ENCODE peak calls at places on chromosomes 5 and 9, in six cellular contexts. One of them, this sample, is unnamed.
A peak's percentile ranks its signal among the peaks of the same experiment; 100 is the strongest.

GRCh38 chr5:92687793-92688467 is 893.1 kb downstream of the NR2F1-AS1 start:
- DNase-seq in tibial nerve: peak; percentile 17
- DNase-seq in SK-N-SH: peak; percentile 66
- DNase-seq in IMR-90: peak; percentile 78
- DNase-seq in cardiac muscle cell: peak; percentile 73
- DNase-seq in tibial artery: no peak
- DNase-seq in this sample: no peak

GRCh38 chr5:172929371-172929838 is 29.8 kb upstream of the RPL26L1 start:
- DNase-seq in tibial nerve: no peak
- DNase-seq in SK-N-SH: no peak
- DNase-seq in IMR-90: peak; percentile 99
- DNase-seq in cardiac muscle cell: peak; percentile 49
- DNase-seq in tibial artery: no peak
- DNase-seq in this sample: no peak

GRCh38 chr5:109589983-109590382 is 99.7 kb upstream of the MAN2A1 start:
- DNase-seq in tibial nerve: no peak
- DNase-seq in SK-N-SH: no peak
- DNase-seq in IMR-90: no peak
- DNase-seq in cardiac muscle cell: no peak
- DNase-seq in tibial artery: no peak
- DNase-seq in this sample: no peak

GRCh38 chr5:45376463-45376862 is 319.7 kb downstream of the HCN1 start:
- DNase-seq in tibial nerve: no peak
- DNase-seq in SK-N-SH: no peak
- DNase-seq in IMR-90: peak; percentile 36
- DNase-seq in cardiac muscle cell: peak; percentile 2
- DNase-seq in tibial artery: no peak
- DNase-seq in this sample: no peak

GRCh38 chr9:116163293-116164055 is 9.9 kb downstream of the PAPPA start:
- DNase-seq in tibial nerve: no peak
- DNase-seq in SK-N-SH: no peak
- DNase-seq in IMR-90: no peak
- DNase-seq in cardiac muscle cell: no peak
- DNase-seq in tibial artery: no peak
- DNase-seq in this sample: no peak

GRCh38 chr5:134614461-134615085 is 18.1 kb downstream of the SAR1B start:
- DNase-seq in tibial nerve: no peak
- DNase-seq in SK-N-SH: no peak
- DNase-seq in IMR-90: peak; percentile 24
- DNase-seq in cardiac muscle cell: no peak
- DNase-seq in tibial artery: no peak
- DNase-seq in this sample: no peak

GRCh38 chr5:65721050-65721774 is 697 bp downstream of the SGTB start:
- DNase-seq in tibial nerve: peak; percentile 55
- DNase-seq in SK-N-SH: peak; percentile 72
- DNase-seq in IMR-90: peak; percentile 83
- DNase-seq in cardiac muscle cell: peak; percentile 77
- DNase-seq in tibial artery: peak; percentile 58
- DNase-seq in this sample: peak; percentile 57

GRCh38 chr5:16750445-16750844 is 133.6 kb upstream of the RETREG1 start:
- DNase-seq in tibial nerve: no peak
- DNase-seq in SK-N-SH: no peak
- DNase-seq in IMR-90: no peak
- DNase-seq in cardiac muscle cell: no peak
- DNase-seq in tibial artery: no peak
- DNase-seq in this sample: no peak

GRCh38 chr5:16913187-16913839 is 22.8 kb downstream of the MYO10 start:
- DNase-seq in tibial nerve: no peak
- DNase-seq in SK-N-SH: no peak
- DNase-seq in IMR-90: no peak
- DNase-seq in cardiac muscle cell: no peak
- DNase-seq in tibial artery: no peak
- DNase-seq in this sample: no peak

GRCh38 chr9:136981588-136982231 is 1.1 kb upstream of the LCNL1 start:
- DNase-seq in tibial nerve: no peak
- DNase-seq in SK-N-SH: no peak
- DNase-seq in IMR-90: no peak
- DNase-seq in cardiac muscle cell: peak; percentile 36
- DNase-seq in tibial artery: no peak
- DNase-seq in this sample: no peak

GRCh38 chr9:76399831-76400230 is 5.6 kb upstream of the RFK start:
- DNase-seq in tibial nerve: no peak
- DNase-seq in SK-N-SH: no peak
- DNase-seq in IMR-90: no peak
- DNase-seq in cardiac muscle cell: no peak
- DNase-seq in tibial artery: no peak
- DNase-seq in this sample: no peak

GRCh38 chr9:79812099-79812498 is 240.3 kb downstream of the TLE4 start:
- DNase-seq in tibial nerve: no peak
- DNase-seq in SK-N-SH: no peak
- DNase-seq in IMR-90: no peak
- DNase-seq in cardiac muscle cell: no peak
- DNase-seq in tibial artery: no peak
- DNase-seq in this sample: no peak

GRCh38 chr5:20572560-20572959 is 584.6 kb upstream of the CDH18 start:
- DNase-seq in tibial nerve: no peak
- DNase-seq in SK-N-SH: no peak
- DNase-seq in IMR-90: peak; percentile 15
- DNase-seq in cardiac muscle cell: peak; percentile 89
- DNase-seq in tibial artery: no peak
- DNase-seq in this sample: no peak

GRCh38 chr5:169116961-169117461 is 183.9 kb downstream of the SLIT3 start:
- DNase-seq in tibial nerve: no peak
- DNase-seq in SK-N-SH: no peak
- DNase-seq in IMR-90: no peak
- DNase-seq in cardiac muscle cell: no peak
- DNase-seq in tibial artery: peak; percentile 84
- DNase-seq in this sample: no peak

GRCh38 chr9:82152181-82152580 is 163.6 kb downstream of the SPATA31D1 start:
- DNase-seq in tibial nerve: no peak
- DNase-seq in SK-N-SH: no peak
- DNase-seq in IMR-90: peak; percentile 84
- DNase-seq in cardiac muscle cell: no peak
- DNase-seq in tibial artery: no peak
- DNase-seq in this sample: no peak

GRCh38 chr5:168885324-168886120 is 306.4 kb upstream of the PANK3 start:
- DNase-seq in tibial nerve: no peak
- DNase-seq in SK-N-SH: peak; percentile 67
- DNase-seq in IMR-90: no peak
- DNase-seq in cardiac muscle cell: no peak
- DNase-seq in tibial artery: no peak
- DNase-seq in this sample: no peak

GRCh38 chr5:149005077-149005892 is 57.6 kb downstream of the SH3TC2 start:
- DNase-seq in tibial nerve: no peak
- DNase-seq in SK-N-SH: peak; percentile 70
- DNase-seq in IMR-90: peak; percentile 66
- DNase-seq in cardiac muscle cell: peak; percentile 49
- DNase-seq in tibial artery: no peak
- DNase-seq in this sample: no peak

GRCh38 chr9:69637801-69638200 is 34.4 kb downstream of the APBA1 start:
- DNase-seq in tibial nerve: no peak
- DNase-seq in SK-N-SH: no peak
- DNase-seq in IMR-90: peak; percentile 72
- DNase-seq in cardiac muscle cell: peak; percentile 57
- DNase-seq in tibial artery: no peak
- DNase-seq in this sample: no peak

GRCh38 chr9:115891929-115892328 is 261.7 kb upstream of the PAPPA start:
- DNase-seq in tibial nerve: no peak
- DNase-seq in SK-N-SH: no peak
- DNase-seq in IMR-90: peak; percentile 86
- DNase-seq in cardiac muscle cell: peak; percentile 34
- DNase-seq in tibial artery: no peak
- DNase-seq in this sample: no peak

GRCh38 chr9:13354733-13355132 is 75.2 kb upstream of the MPDZ start:
- DNase-seq in tibial nerve: no peak
- DNase-seq in SK-N-SH: no peak
- DNase-seq in IMR-90: peak; percentile 29
- DNase-seq in cardiac muscle cell: peak; percentile 12
- DNase-seq in tibial artery: no peak
- DNase-seq in this sample: no peak

GRCh38 chr5:108143581-108143980 is 238.3 kb downstream of the FBXL17 start:
- DNase-seq in tibial nerve: no peak
- DNase-seq in SK-N-SH: no peak
- DNase-seq in IMR-90: peak; percentile 67
- DNase-seq in cardiac muscle cell: peak; percentile 26
- DNase-seq in tibial artery: no peak
- DNase-seq in this sample: no peak

GRCh38 chr5:72955143-72955767 is 586 bp upstream of the FCHO2 start:
- DNase-seq in tibial nerve: no peak
- DNase-seq in SK-N-SH: no peak
- DNase-seq in IMR-90: no peak
- DNase-seq in cardiac muscle cell: peak; percentile 87
- DNase-seq in tibial artery: no peak
- DNase-seq in this sample: peak; percentile 92

GRCh38 chr9:69922646-69923045 is 102.0 kb downstream of the CFAP95 start:
- DNase-seq in tibial nerve: no peak
- DNase-seq in SK-N-SH: no peak
- DNase-seq in IMR-90: peak; percentile 30
- DNase-seq in cardiac muscle cell: no peak
- DNase-seq in tibial artery: no peak
- DNase-seq in this sample: no peak

GRCh38 chr9:135104761-135105160 is 17.3 kb downstream of the OLFM1 start:
- DNase-seq in tibial nerve: no peak
- DNase-seq in SK-N-SH: no peak
- DNase-seq in IMR-90: no peak
- DNase-seq in cardiac muscle cell: no peak
- DNase-seq in tibial artery: no peak
- DNase-seq in this sample: no peak

GRCh38 chr9:83933804-83934203 is 12.6 kb upstream of the KIF27 start:
- DNase-seq in tibial nerve: no peak
- DNase-seq in SK-N-SH: no peak
- DNase-seq in IMR-90: peak; percentile 59
- DNase-seq in cardiac muscle cell: peak; percentile 88
- DNase-seq in tibial artery: no peak
- DNase-seq in this sample: peak; percentile 69

GRCh38 chr5:68303038-68303738 is 87.6 kb downstream of the PIK3R1 start:
- DNase-seq in tibial nerve: no peak
- DNase-seq in SK-N-SH: peak; percentile 20
- DNase-seq in IMR-90: peak; percentile 24
- DNase-seq in cardiac muscle cell: no peak
- DNase-seq in tibial artery: no peak
- DNase-seq in this sample: no peak

GRCh38 chr9:134437417-134438203 is 111.4 kb downstream of the RXRA start:
- DNase-seq in tibial nerve: no peak
- DNase-seq in SK-N-SH: no peak
- DNase-seq in IMR-90: no peak
- DNase-seq in cardiac muscle cell: no peak
- DNase-seq in tibial artery: no peak
- DNase-seq in this sample: no peak

GRCh38 chr5:95111141-95111540 is 173.8 kb downstream of the MCTP1 start:
- DNase-seq in tibial nerve: no peak
- DNase-seq in SK-N-SH: no peak
- DNase-seq in IMR-90: no peak
- DNase-seq in cardiac muscle cell: no peak
- DNase-seq in tibial artery: no peak
- DNase-seq in this sample: no peak
- H3K4me3 ChIP-seq in tibial nerve: no peak overlapping the region
- H3K4me3 ChIP-seq in SK-N-SH: no peak overlapping the region
- H3K4me3 ChIP-seq in IMR-90: no peak overlapping the region
- H3K4me3 ChIP-seq in cardiac muscle cell: no peak overlapping the region
- H3K4me3 ChIP-seq in tibial artery: no peak overlapping the region
- H3K4me3 ChIP-seq in this sample: no peak overlapping the region

GRCh38 chr5:55708732-55709131 is 3.4 kb downstream of the SLC38A9 start:
- DNase-seq in tibial nerve: no peak
- DNase-seq in SK-N-SH: no peak
- DNase-seq in IMR-90: peak; percentile 34
- DNase-seq in cardiac muscle cell: no peak
- DNase-seq in tibial artery: no peak
- DNase-seq in this sample: no peak
- H3K27ac ChIP-seq in tibial nerve: no peak overlapping the region
- H3K27ac ChIP-seq in SK-N-SH: no peak overlapping the region
- H3K27ac ChIP-seq in IMR-90: no peak overlapping the region
- H3K27ac ChIP-seq in cardiac muscle cell: no peak overlapping the region
- H3K27ac ChIP-seq in tibial artery: no peak overlapping the region
- H3K27ac ChIP-seq in this sample: no peak overlapping the region

GRCh38 chr9:127224178-127224882 is 40.2 kb upstream of the GARNL3 start:
- DNase-seq in tibial nerve: peak; percentile 88
- DNase-seq in SK-N-SH: peak; percentile 99
- DNase-seq in IMR-90: peak; percentile 69
- DNase-seq in cardiac muscle cell: peak; percentile 81
- DNase-seq in tibial artery: peak; percentile 93
- DNase-seq in this sample: peak; percentile 91

GRCh38 chr9:127223266-127223665 is 41.3 kb upstream of the GARNL3 start:
- DNase-seq in tibial nerve: no peak
- DNase-seq in SK-N-SH: no peak
- DNase-seq in IMR-90: no peak
- DNase-seq in cardiac muscle cell: no peak
- DNase-seq in tibial artery: no peak
- DNase-seq in this sample: no peak

GRCh38 chr9:127223810-127224177 is 40.8 kb upstream of the GARNL3 start:
- DNase-seq in tibial nerve: no peak
- DNase-seq in SK-N-SH: no peak
- DNase-seq in IMR-90: no peak
- DNase-seq in cardiac muscle cell: no peak
- DNase-seq in tibial artery: peak; percentile 41
- DNase-seq in this sample: no peak

GRCh38 chr9:127225747-127226646 is 38.6 kb upstream of the GARNL3 start:
- DNase-seq in tibial nerve: no peak
- DNase-seq in SK-N-SH: no peak
- DNase-seq in IMR-90: peak; percentile 17
- DNase-seq in cardiac muscle cell: no peak
- DNase-seq in tibial artery: peak; percentile 52
- DNase-seq in this sample: no peak

DNA sequence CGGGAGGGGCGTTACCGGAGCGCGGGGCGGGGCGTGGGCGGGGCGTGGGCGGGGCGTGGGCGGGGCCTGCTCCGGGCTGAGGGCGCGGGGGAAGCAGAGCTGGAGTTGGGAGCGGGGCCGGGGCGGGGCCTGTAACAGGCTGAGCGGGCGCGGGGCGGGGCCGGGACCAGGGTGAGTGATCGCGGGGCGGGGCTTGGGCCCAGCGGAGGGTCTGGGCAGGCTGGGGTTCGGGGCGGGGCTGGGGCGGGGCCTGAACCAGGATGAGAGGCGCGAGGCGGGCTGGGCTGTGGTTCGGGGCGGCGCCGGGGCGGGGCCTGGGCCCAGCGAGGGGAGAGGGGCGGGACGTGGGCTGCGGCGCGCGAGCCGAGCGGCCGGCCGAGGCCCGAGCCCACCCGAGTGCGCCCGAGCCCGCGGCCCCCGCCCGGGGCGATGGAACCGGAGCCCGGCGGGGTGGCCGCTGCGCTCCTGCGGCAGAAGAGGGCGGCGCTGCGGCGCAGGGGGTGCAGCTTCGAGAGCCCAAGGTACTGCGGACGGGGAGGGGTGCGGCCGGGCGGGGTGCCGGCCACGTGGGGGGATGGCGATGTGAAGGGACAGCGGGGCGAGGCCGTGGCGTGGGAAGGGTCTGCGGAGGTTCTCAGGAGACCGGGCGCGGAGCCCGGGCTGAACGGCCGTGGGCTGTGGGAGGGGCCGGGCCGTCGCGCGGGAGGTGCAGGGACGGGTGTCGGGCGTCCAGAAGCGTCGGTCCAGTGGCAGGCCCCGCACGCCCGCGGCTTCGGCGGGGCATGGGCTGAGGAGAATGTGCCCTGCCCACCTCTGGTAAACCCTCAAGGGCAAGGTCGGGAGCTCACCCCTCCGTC is 39.5 kb upstream of the GARNL3 start:
- DNase-seq in tibial nerve: peak; percentile 98
- DNase-seq in SK-N-SH: peak; percentile 100
- DNase-seq in IMR-90: peak; percentile 81
- DNase-seq in cardiac muscle cell: peak; percentile 94
- DNase-seq in tibial artery: peak; percentile 98
- DNase-seq in this sample: peak; percentile 97
- TF ChIP-seq CTCF in tibial nerve: no peak
- TF ChIP-seq CTCF in SK-N-SH: no peak
- TF ChIP-seq CTCF in IMR-90: no peak
- TF ChIP-seq CTCF in cardiac muscle cell: no peak
- TF ChIP-seq CTCF in tibial artery: no peak
- TF ChIP-seq CTCF in this sample: no peak

GRCh38 chr5:14341571-14342225 is 198.6 kb downstream of the TRIO start:
- DNase-seq in tibial nerve: no peak
- DNase-seq in SK-N-SH: no peak
- DNase-seq in IMR-90: no peak
- DNase-seq in cardiac muscle cell: no peak
- DNase-seq in tibial artery: no peak
- DNase-seq in this sample: no peak
- H3K4me3 ChIP-seq in tibial nerve: no peak overlapping the region
- H3K4me3 ChIP-seq in SK-N-SH: no peak overlapping the region
- H3K4me3 ChIP-seq in IMR-90: no peak overlapping the region
- H3K4me3 ChIP-seq in cardiac muscle cell: no peak overlapping the region
- H3K4me3 ChIP-seq in tibial artery: no peak overlapping the region
- H3K4me3 ChIP-seq in this sample: no peak overlapping the region